ENCODE peak calls at places on chromosomes 11 and 22, in eight cellular contexts. J, N, R, F, M, I, C and S are unnamed samples. For H3K4me1, the result is how much of the 10 kb centered on the place peaks cover.

GRCh38 chr11:24617856-24618255 is 121.0 kb downstream of the LUZP2 start:
- DNase-seq in R (no peak), J (no peak), C (no peak), N (no peak), F (no peak), I (no peak), M (no peak), S (no peak)

GRCh38 chr11:66044757-66045156 is 4.2 kb downstream of the GAL3ST3 start:
- DNase-seq in I (no peak), M (no peak), N (no peak), C (no peak), F (no peak), R (no peak), J (no peak), S (no peak)

GRCh38 chr11:37786214-37786755 is 1188.2 kb upstream of the RAG2 start:
- DNase-seq in F (no peak), N (no peak), M (no peak), J (no peak), C (no peak), R (no peak), I (no peak), S (no peak)

GRCh38 chr11:40166892-40167291 is 1292.6 kb downstream of the LRRC4C start:
- DNase-seq in C (no peak), J (no peak), M (no peak), N (no peak), R (no peak), I (no peak), F (no peak), S (no peak)

GRCh38 chr22:21734540-21735197 is 925 bp downstream of the YPEL1 start:
- DNase-seq in F (no peak), R (no peak), J (no peak), N (no peak), M (no peak), C (no peak), I (no peak), S (no peak)

GRCh38 chr11:114183041-114183511 is 113.1 kb upstream of the NNMT start:
- DNase-seq in I (no peak), F (no peak), J (peak), M (no peak), C (peak), R (no peak), N (no peak), S (no peak)

GRCh38 chr11:64874308-64874707 is 4.1 kb downstream of the EHD1 start:
- DNase-seq in M (no peak), C (peak), F (no peak), I (no peak), J (no peak), N (no peak), R (no peak), S (no peak)

GRCh38 chr11:134275534-134276395 is at the start of gene GLB1L3:
- DNase-seq in M (peak), F (no peak), N (no peak), C (peak), R (peak), I (peak), J (peak), S (no peak)

GRCh38 chr11:134758342-134758931 is 346.4 kb upstream of the B3GAT1 start:
- DNase-seq in F (no peak), N (peak), C (no peak), J (no peak), M (no peak), R (no peak), I (no peak), S (no peak)

GRCh38 chr11:124749920-124750319 is 2.1 kb downstream of the VSIG2 start:
- DNase-seq in N (no peak), I (no peak), C (no peak), M (no peak), F (no peak), R (no peak), J (no peak), S (no peak)

GRCh38 chr11:72328366-72329224 is 84.6 kb upstream of the PHOX2A start:
- DNase-seq in M (no peak), R (no peak), J (no peak), N (no peak), I (peak), C (no peak), F (no peak), S (no peak)

GRCh38 chr22:30902496-30903357 is 65.8 kb downstream of the MORC2 start:
- DNase-seq in J (no peak), R (no peak), F (peak), I (no peak), C (no peak), N (no peak), M (no peak), S (no peak)

GRCh38 chr11:111540114-111540920 is at the start of gene LAYN:
- DNase-seq in N (no peak), J (peak), I (no peak), M (peak), R (no peak), F (peak), C (peak), S (peak)

GRCh38 chr11:133917921-133918605 is 38.7 kb downstream of the IGSF9B start:
- DNase-seq in C (peak), F (no peak), M (no peak), I (no peak), R (no peak), N (no peak), J (no peak), S (no peak)

GRCh38 chr11:9037963-9038362 is 34.2 kb upstream of the NRIP3 start:
- DNase-seq in R (no peak), M (no peak), C (no peak), J (no peak), I (no peak), F (no peak), N (no peak), S (no peak)

GRCh38 chr22:48627966-48628365 is 1199.7 kb downstream of the BRD1 start:
- DNase-seq in M (no peak), C (no peak), J (no peak), N (no peak), R (no peak), I (no peak), F (no peak), S (no peak)

GRCh38 chr22:48630444-48630777 is 1197.3 kb downstream of the BRD1 start:
- DNase-seq in N (no peak), C (no peak), F (no peak), R (no peak), J (no peak), M (no peak), I (no peak), S (no peak)

GRCh38 chr22:48629631-48630443 is 1197.8 kb downstream of the BRD1 start:
- DNase-seq in J (no peak), F (no peak), M (no peak), R (no peak), N (no peak), I (no peak), C (no peak), S (no peak)

GRCh38 chr22:48627203-48627602 is 1200.5 kb downstream of the BRD1 start:
- DNase-seq in M (no peak), N (no peak), C (no peak), F (no peak), R (no peak), J (no peak), I (no peak), S (no peak)

DNA sequence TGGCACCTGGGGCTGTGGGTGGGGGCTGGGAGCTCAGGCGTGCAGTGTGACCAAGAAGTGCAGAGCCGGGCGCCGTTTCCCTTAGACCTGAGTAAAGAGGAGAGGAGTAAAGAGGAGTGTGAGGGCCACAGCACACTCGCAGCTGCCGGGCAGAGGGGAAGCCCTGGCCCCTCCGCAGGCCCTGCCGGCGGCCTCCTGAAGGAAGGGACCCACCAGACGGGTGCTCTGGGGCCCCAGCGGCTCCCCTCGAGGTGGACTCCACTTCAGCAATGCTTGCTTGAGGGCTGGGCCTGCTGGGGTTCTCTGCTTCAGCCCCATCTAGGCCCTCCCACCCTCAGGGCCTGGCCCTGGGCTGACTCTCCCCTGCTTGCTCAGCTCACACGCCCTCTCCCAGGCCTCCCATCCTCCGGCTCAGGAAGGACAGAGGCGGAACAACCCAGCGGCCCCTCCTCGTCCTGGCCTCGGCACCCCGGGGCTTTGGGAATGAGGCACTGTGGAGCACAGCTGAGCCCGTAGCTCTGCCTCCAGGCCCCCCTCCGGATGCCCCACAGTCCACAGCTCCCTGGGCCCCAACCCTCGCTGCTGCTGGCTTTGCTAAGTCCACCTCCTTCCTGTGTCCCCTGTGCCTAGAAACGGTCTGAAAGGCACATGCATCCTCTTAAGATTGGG is 1198.6 kb downstream of the BRD1 start:
- DNase-seq in M (no peak), J (no peak), R (no peak), C (no peak), F (no peak), I (no peak), N (no peak), S (no peak)
- H3K4me1 ChIP-seq in M (under half), J (under half), R (under half), C (under half), F (under half), I (under half), N (under half), S (under half)

DNA sequence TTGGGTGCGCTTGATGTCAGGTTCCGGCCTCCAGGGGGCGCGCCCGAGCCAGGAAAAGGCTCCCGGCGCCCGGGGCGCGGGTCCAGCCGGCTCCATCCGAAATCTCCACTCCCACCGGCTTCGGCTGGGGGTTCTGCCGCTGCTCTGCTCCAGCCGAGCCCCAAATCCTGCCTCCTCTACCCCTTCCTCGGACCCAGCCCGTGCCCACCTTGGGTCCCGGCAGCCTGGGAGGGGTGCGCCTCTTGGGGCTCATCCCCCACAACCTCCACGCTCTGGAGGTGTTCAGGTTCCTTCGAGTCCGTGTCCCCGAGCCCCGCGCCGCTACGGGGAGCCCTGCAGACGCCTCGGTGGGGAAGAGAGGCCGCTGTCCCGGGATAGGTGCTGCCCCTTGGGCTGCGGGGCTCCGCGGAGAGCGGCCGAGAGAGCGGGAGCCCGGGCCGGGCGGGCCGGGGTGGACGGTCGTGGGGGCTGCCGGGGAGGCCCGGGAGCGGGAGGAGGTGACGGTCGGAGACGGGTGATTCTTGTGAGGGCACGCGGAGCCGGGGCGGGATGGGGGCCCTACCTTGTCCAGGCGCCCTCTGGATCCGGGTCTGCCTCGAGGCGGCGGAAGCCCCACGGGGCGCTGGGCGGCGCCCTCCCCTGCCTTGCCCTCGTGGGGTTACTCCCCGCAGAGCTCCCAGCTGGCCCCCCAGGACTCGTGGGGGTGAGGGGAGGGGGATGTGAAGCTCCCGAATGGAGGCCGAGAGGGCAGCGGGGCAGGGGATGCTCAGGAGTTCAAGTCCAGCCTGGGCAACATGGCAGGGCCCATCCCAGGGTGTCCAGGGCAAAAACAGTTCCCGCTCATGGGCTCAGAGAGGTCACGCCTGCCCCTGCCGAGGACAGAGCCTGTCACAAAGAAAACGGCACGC is 13.2 kb upstream of the CYB5R3 start:
- DNase-seq in J (peak), R (peak), C (peak), N (no peak), M (peak), I (peak), F (peak), S (peak)
- TF ChIP-seq POLR2A in J (no peak), R (peak), C (no peak), N (no peak), M (no peak), I (no peak), F (no peak), S (no peak)

GRCh38 chr11:115217726-115218311 is 286.4 kb downstream of the CADM1 start:
- DNase-seq in R (no peak), N (no peak), C (no peak), I (no peak), J (no peak), F (no peak), M (no peak), S (no peak)

GRCh38 chr11:115219378-115219777 is 284.8 kb downstream of the CADM1 start:
- DNase-seq in I (no peak), N (no peak), M (no peak), J (no peak), R (no peak), C (no peak), F (no peak), S (no peak)

GRCh38 chr11:115213007-115213406 is 291.2 kb downstream of the CADM1 start:
- DNase-seq in I (no peak), R (no peak), M (no peak), N (no peak), J (no peak), C (no peak), F (no peak), S (no peak)

GRCh38 chr11:115214644-115215305 is 289.4 kb downstream of the CADM1 start:
- DNase-seq in N (no peak), F (no peak), R (no peak), I (no peak), M (no peak), J (no peak), C (no peak), S (no peak)

DNA sequence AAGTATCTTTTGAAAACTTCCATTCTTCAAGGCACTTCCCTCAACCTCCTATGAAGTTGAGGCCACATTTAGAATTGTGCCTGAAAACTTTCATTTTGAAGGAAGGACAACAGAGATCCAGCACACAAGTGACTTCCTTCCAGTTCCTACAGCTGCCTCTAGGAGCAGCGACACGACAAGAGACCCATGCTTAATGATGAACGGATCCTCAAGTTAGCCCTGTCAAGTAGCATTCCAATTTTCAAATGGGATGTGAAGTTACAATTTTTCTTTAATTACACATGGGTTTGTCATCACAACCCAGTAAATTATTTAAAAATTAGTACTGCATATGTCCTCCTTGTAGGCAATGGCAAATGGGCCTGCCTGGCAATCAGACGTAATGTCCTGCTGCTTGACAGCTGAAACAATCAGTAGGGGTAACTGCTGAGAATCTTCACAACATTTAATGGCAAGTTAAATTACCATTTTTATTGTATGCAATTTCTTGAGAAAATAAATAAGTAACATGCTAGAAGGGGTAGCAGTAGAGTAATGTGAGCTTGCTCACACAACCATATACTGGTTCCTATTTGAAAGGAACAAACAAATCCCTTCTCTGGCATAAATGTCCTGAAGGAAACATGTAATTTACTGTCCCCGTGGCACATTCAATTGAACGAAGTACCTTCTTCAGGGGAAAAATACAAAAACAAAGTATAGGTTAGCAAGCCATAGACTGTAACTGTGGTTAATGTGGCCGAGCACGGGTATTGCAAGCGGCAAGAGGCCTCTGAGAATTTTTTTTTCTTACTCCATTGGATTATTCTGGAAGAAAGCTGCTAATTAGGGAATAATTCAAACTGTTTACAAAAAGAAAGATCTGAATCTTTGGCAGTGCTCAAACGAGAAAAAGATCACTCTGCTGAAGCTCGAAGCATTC is 288.3 kb downstream of the CADM1 start:
- DNase-seq in C (no peak), R (no peak), F (no peak), I (peak), M (no peak), J (no peak), N (no peak), S (no peak)
- TF ChIP-seq CTCF in C (no peak), R (no peak), F (no peak), I (no peak), M (no peak), J (peak), N (no peak), S (no peak)

GRCh38 chr22:28820885-28821284 is 20.5 kb upstream of the XBP1 start:
- DNase-seq in F (no peak), I (no peak), J (no peak), N (no peak), M (no peak), C (no peak), R (no peak), S (no peak)
- H3K4me1 ChIP-seq in F (half or more), I (under half), J (under half), N (under half), M (under half), C (under half), R (under half), S (under half)

DNA sequence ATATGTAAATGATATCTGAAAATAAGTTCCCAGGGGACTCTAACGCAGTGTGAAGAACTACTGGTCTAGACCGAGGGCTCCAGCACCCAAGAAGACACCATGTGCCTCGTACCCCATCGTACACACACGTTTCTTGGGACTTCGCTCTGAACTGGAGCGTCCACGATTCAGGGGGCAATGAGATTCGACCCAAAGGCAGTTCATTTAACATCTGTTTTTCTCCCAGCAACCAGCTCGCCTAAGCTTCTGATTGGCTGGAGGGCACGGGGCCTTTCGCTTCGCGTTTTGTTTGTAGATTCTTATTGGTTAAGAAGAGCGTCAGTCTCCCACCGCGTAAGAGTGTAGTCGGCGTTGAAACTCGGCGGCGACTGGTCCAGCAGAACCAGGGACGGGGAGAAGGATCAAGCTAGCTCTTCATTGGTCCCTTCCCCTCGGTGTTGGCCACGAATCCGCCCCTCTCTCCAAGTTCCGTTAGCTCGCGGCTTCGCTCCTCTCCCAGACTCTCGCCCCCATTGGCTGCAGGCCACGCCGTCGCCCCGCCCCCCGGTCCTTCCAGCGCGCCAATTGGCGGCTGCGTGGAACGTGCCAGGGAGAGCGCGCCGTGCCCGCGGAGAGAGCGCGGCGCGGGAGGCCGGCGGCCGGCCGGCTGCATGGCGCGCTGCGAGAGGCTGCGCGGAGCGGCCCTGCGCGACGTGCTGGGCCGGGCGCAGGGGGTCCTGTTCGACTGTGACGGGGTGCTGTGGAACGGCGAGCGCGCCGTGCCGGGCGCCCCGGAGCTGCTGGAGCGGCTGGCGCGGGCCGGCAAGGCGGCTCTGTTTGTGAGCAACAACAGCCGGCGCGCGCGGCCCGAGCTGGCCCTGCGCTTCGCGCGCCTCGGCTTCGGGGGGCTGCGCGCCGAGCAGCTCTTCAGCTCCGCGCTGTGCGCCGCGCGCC is at the start of gene PDXP:
- DNase-seq in I (peak), M (peak), C (peak), F (peak), R (peak), N (peak), J (peak), S (peak)
- TF ChIP-seq POLR2A in I (peak), M (peak), C (no peak), F (no peak), R (peak), N (no peak), J (peak), S (no peak)

GRCh38 chr11:97325693-97326092 is 935.9 kb downstream of the JRKL start:
- DNase-seq in M (no peak), C (no peak), F (no peak), R (no peak), N (no peak), J (no peak), I (no peak), S (no peak)
- TF ChIP-seq CTCF in M (no peak), C (no peak), F (no peak), R (no peak), N (no peak), J (no peak), I (no peak), S (no peak)

GRCh38 chr11:68372114-68372513 is 59.7 kb downstream of the LRP5 start:
- DNase-seq in R (no peak), F (no peak), N (no peak), M (no peak), J (no peak), I (no peak), C (no peak), S (no peak)
- H3K4me1 ChIP-seq in R (under half), F (half or more), N (half or more), M (under half), J (under half), I (under half), C (under half), S (under half)

GRCh38 chr11:67507891-67508485 is at the start of gene CDK2AP2:
- DNase-seq in C (peak), F (peak), R (peak), J (peak), I (peak), N (peak), M (peak), S (peak)

GRCh38 chr11:67507242-67507890 is 596 bp downstream of the CDK2AP2 start:
- DNase-seq in N (no peak), J (peak), I (peak), C (peak), R (peak), M (peak), F (peak), S (no peak)

GRCh38 chr11:67510023-67510345 is 2.0 kb upstream of the CDK2AP2 start:
- DNase-seq in M (no peak), I (no peak), R (no peak), C (no peak), N (no peak), F (no peak), J (no peak), S (no peak)

GRCh38 chr11:67506426-67507032 is 1.4 kb upstream of the PITPNM1 start:
- DNase-seq in M (no peak), R (no peak), J (no peak), N (no peak), F (peak), C (no peak), I (no peak), S (no peak)

GRCh38 chr11:67508486-67509121 is 642 bp upstream of the CDK2AP2 start:
- DNase-seq in C (peak), J (peak), R (peak), N (peak), F (peak), M (peak), I (peak), S (peak)
- TF ChIP-seq POLR2A in C (no peak), J (peak), R (peak), N (peak), F (no peak), M (peak), I (peak), S (peak)

GRCh38 chr11:57641011-57641410 is 8.7 kb downstream of the YPEL4 start:
- DNase-seq in F (no peak), R (peak), N (no peak), M (no peak), J (no peak), I (peak), C (no peak), S (no peak)
- TF ChIP-seq CTCF in F (no peak), R (peak), N (peak), M (no peak), J (peak), I (no peak), C (peak), S (no peak)